ENCODE peak calls at places on chromosome 20, in four cellular contexts. One of them, this sample, is unnamed.

GRCh38 chr20:17358854-17359253 is 132.0 kb downstream of the PCSK2 start:
- DNase-seq in fibroblast of pulmonary artery: no peak
- DNase-seq in breast epithelium: no peak
- DNase-seq in CD4-positive, alpha-beta T cell: no peak
- DNase-seq in this sample: no peak

GRCh38 chr20:6140947-6141346 is 18.1 kb upstream of the FERMT1 start:
- DNase-seq in fibroblast of pulmonary artery: no peak
- DNase-seq in breast epithelium: no peak
- DNase-seq in CD4-positive, alpha-beta T cell: no peak
- DNase-seq in this sample: no peak

GRCh38 chr20:59123011-59123676 is 40.5 kb upstream of the ZNF831 start:
- DNase-seq in fibroblast of pulmonary artery: no peak
- DNase-seq in breast epithelium: no peak
- DNase-seq in CD4-positive, alpha-beta T cell: peak
- DNase-seq in this sample: no peak

GRCh38 chr20:54477134-54477533 is 1.7 kb downstream of the DOK5 start:
- DNase-seq in fibroblast of pulmonary artery: no peak
- DNase-seq in breast epithelium: no peak
- DNase-seq in CD4-positive, alpha-beta T cell: no peak
- DNase-seq in this sample: no peak

GRCh38 chr20:50318709-50319108 is 128.1 kb downstream of the CEBPB start:
- DNase-seq in fibroblast of pulmonary artery: no peak
- DNase-seq in breast epithelium: peak
- DNase-seq in CD4-positive, alpha-beta T cell: no peak
- DNase-seq in this sample: no peak

GRCh38 chr20:38697306-38697705 is 27.0 kb upstream of the SLC32A1 start:
- DNase-seq in fibroblast of pulmonary artery: no peak
- DNase-seq in breast epithelium: no peak
- DNase-seq in CD4-positive, alpha-beta T cell: no peak
- DNase-seq in this sample: no peak

GRCh38 chr20:25484224-25484846 is 76.9 kb downstream of the GINS1 start:
- DNase-seq in fibroblast of pulmonary artery: no peak
- DNase-seq in breast epithelium: peak
- DNase-seq in CD4-positive, alpha-beta T cell: no peak
- DNase-seq in this sample: no peak

GRCh38 chr20:59170406-59171349 is 7.1 kb downstream of the ZNF831 start:
- DNase-seq in fibroblast of pulmonary artery: no peak
- DNase-seq in breast epithelium: no peak
- DNase-seq in CD4-positive, alpha-beta T cell: no peak
- DNase-seq in this sample: no peak

GRCh38 chr20:39013662-39014109 is 51.5 kb downstream of the DHX35 start:
- DNase-seq in fibroblast of pulmonary artery: no peak
- DNase-seq in breast epithelium: no peak
- DNase-seq in CD4-positive, alpha-beta T cell: no peak
- DNase-seq in this sample: no peak

GRCh38 chr20:25220021-25220730 is 24.7 kb downstream of the ENTPD6 start:
- DNase-seq in fibroblast of pulmonary artery: no peak
- DNase-seq in breast epithelium: no peak
- DNase-seq in CD4-positive, alpha-beta T cell: no peak
- DNase-seq in this sample: no peak

GRCh38 chr20:61875996-61876395 is 189.7 kb downstream of the TAF4 start:
- DNase-seq in fibroblast of pulmonary artery: no peak
- DNase-seq in breast epithelium: no peak
- DNase-seq in CD4-positive, alpha-beta T cell: no peak
- DNase-seq in this sample: no peak

GRCh38 chr20:50224553-50225255 is 34.1 kb downstream of the CEBPB start:
- DNase-seq in fibroblast of pulmonary artery: peak
- DNase-seq in breast epithelium: peak
- DNase-seq in CD4-positive, alpha-beta T cell: no peak
- DNase-seq in this sample: no peak

GRCh38 chr20:12989586-12989985 is 19.2 kb upstream of the SPTLC3 start:
- DNase-seq in fibroblast of pulmonary artery: no peak
- DNase-seq in breast epithelium: no peak
- DNase-seq in CD4-positive, alpha-beta T cell: no peak
- DNase-seq in this sample: no peak

GRCh38 chr20:42113236-42113635 is 495.1 kb upstream of the CHD6 start:
- DNase-seq in fibroblast of pulmonary artery: no peak
- DNase-seq in breast epithelium: no peak
- DNase-seq in CD4-positive, alpha-beta T cell: no peak
- DNase-seq in this sample: no peak

GRCh38 chr20:17699931-17700351 is at the start of gene BANF2:
- DNase-seq in fibroblast of pulmonary artery: no peak
- DNase-seq in breast epithelium: no peak
- DNase-seq in CD4-positive, alpha-beta T cell: no peak
- DNase-seq in this sample: no peak

GRCh38 chr20:45945678-45946148 is 11.2 kb downstream of the PCIF1 start:
- DNase-seq in fibroblast of pulmonary artery: no peak
- DNase-seq in breast epithelium: no peak
- DNase-seq in CD4-positive, alpha-beta T cell: no peak
- DNase-seq in this sample: no peak

GRCh38 chr20:14337400-14338171 is at the start of gene FLRT3:
- DNase-seq in fibroblast of pulmonary artery: peak
- DNase-seq in breast epithelium: peak
- DNase-seq in CD4-positive, alpha-beta T cell: no peak
- DNase-seq in this sample: peak

GRCh38 chr20:23766531-23766930 is 15.8 kb upstream of the CST1 start:
- DNase-seq in fibroblast of pulmonary artery: no peak
- DNase-seq in breast epithelium: no peak
- DNase-seq in CD4-positive, alpha-beta T cell: no peak
- DNase-seq in this sample: no peak

GRCh38 chr20:17622086-17622850 is 52.4 kb downstream of the DSTN start:
- DNase-seq in fibroblast of pulmonary artery: no peak
- DNase-seq in breast epithelium: no peak
- DNase-seq in CD4-positive, alpha-beta T cell: peak
- DNase-seq in this sample: no peak

GRCh38 chr20:55649254-55649653 is 356.1 kb downstream of the CBLN4 start:
- DNase-seq in fibroblast of pulmonary artery: no peak
- DNase-seq in breast epithelium: no peak
- DNase-seq in CD4-positive, alpha-beta T cell: no peak
- DNase-seq in this sample: no peak

GRCh38 chr20:6051505-6051904 is 2.4 kb downstream of the LRRN4 start:
- DNase-seq in fibroblast of pulmonary artery: peak
- DNase-seq in breast epithelium: no peak
- DNase-seq in CD4-positive, alpha-beta T cell: no peak
- DNase-seq in this sample: no peak

GRCh38 chr20:20237093-20237959 is 130.6 kb upstream of the INSM1 start:
- DNase-seq in fibroblast of pulmonary artery: peak
- DNase-seq in breast epithelium: peak
- DNase-seq in CD4-positive, alpha-beta T cell: no peak
- DNase-seq in this sample: peak

GRCh38 chr20:38158701-38159325 is 6.3 kb downstream of the TGM2 start:
- DNase-seq in fibroblast of pulmonary artery: peak
- DNase-seq in breast epithelium: no peak
- DNase-seq in CD4-positive, alpha-beta T cell: no peak
- DNase-seq in this sample: no peak

GRCh38 chr20:18005990-18006364 is 37.2 kb downstream of the MGME1 start:
- DNase-seq in fibroblast of pulmonary artery: no peak
- DNase-seq in breast epithelium: no peak
- DNase-seq in CD4-positive, alpha-beta T cell: no peak
- DNase-seq in this sample: no peak

GRCh38 chr20:45174434-45175364 is at the start of gene PI3:
- DNase-seq in fibroblast of pulmonary artery: peak
- DNase-seq in breast epithelium: peak
- DNase-seq in CD4-positive, alpha-beta T cell: no peak
- DNase-seq in this sample: no peak

GRCh38 chr20:25248501-25249172 is 752 bp downstream of the PYGB start:
- DNase-seq in fibroblast of pulmonary artery: peak
- DNase-seq in breast epithelium: peak
- DNase-seq in CD4-positive, alpha-beta T cell: no peak
- DNase-seq in this sample: peak

GRCh38 chr20:15673206-15673605 is 900.0 kb downstream of the KIF16B start:
- DNase-seq in fibroblast of pulmonary artery: peak
- DNase-seq in breast epithelium: no peak
- DNase-seq in CD4-positive, alpha-beta T cell: no peak
- DNase-seq in this sample: no peak

GRCh38 chr20:10369723-10370090 is 64.3 kb downstream of the MKKS start:
- DNase-seq in fibroblast of pulmonary artery: peak
- DNase-seq in breast epithelium: no peak
- DNase-seq in CD4-positive, alpha-beta T cell: no peak
- DNase-seq in this sample: no peak

DNA sequence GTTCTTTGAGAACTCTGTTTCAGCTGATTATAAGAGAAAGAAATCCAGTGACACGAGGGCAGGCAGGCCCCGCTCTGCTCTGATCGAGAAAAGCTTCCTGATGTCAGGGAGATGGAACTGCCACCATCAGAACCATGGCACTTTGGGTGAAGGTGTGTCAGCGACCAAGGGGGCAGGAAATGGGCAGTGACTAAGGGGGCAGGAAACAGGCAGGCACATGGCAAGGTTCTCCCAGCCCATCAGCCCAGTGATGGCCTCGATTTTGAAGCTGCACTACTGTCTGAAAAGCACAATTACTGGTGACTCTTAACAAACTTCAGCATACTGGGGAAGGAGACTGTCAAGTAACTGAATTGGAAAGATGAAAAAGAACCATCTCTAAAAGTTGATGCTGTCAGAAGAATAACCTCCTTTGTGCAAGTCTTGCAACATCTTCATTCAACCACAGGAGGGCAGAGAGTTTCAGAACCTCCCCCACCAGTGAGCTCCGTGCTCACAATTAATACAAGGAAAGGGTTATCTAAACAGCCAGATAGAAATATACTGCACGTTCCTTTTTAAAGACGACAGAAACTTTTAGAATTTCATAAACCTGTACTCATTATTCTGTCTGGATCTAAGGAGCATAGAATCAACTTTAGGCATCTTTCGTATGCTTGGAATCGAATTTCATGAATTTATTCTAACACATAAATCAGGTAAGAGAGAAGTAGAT is 39.1 kb downstream of the TMX4 start:
- DNase-seq in fibroblast of pulmonary artery: peak
- DNase-seq in breast epithelium: no peak
- DNase-seq in CD4-positive, alpha-beta T cell: no peak
- DNase-seq in this sample: no peak
- TF ChIP-seq CTCF in fibroblast of pulmonary artery: peak
- TF ChIP-seq CTCF in breast epithelium: peak
- TF ChIP-seq CTCF in CD4-positive, alpha-beta T cell: peak
- TF ChIP-seq CTCF in this sample: peak

GRCh38 chr20:47544240-47544639 is 42.6 kb downstream of the NCOA3 start:
- DNase-seq in fibroblast of pulmonary artery: peak
- DNase-seq in breast epithelium: no peak
- DNase-seq in CD4-positive, alpha-beta T cell: no peak
- DNase-seq in this sample: no peak

GRCh38 chr20:47546184-47547033 is 44.7 kb downstream of the NCOA3 start:
- DNase-seq in fibroblast of pulmonary artery: peak
- DNase-seq in breast epithelium: no peak
- DNase-seq in CD4-positive, alpha-beta T cell: no peak
- DNase-seq in this sample: no peak

GRCh38 chr20:47545499-47545898 is 43.8 kb downstream of the NCOA3 start:
- DNase-seq in fibroblast of pulmonary artery: no peak
- DNase-seq in breast epithelium: no peak
- DNase-seq in CD4-positive, alpha-beta T cell: no peak
- DNase-seq in this sample: no peak

GRCh38 chr20:47543006-47543431 is 41.3 kb downstream of the NCOA3 start:
- DNase-seq in fibroblast of pulmonary artery: no peak
- DNase-seq in breast epithelium: no peak
- DNase-seq in CD4-positive, alpha-beta T cell: no peak
- DNase-seq in this sample: no peak

GRCh38 chr20:47544852-47545251 is 43.2 kb downstream of the NCOA3 start:
- DNase-seq in fibroblast of pulmonary artery: peak
- DNase-seq in breast epithelium: no peak
- DNase-seq in CD4-positive, alpha-beta T cell: no peak
- DNase-seq in this sample: no peak
- TF ChIP-seq CTCF in fibroblast of pulmonary artery: no peak
- TF ChIP-seq CTCF in breast epithelium: no peak
- TF ChIP-seq CTCF in CD4-positive, alpha-beta T cell: no peak
- TF ChIP-seq CTCF in this sample: no peak

DNA sequence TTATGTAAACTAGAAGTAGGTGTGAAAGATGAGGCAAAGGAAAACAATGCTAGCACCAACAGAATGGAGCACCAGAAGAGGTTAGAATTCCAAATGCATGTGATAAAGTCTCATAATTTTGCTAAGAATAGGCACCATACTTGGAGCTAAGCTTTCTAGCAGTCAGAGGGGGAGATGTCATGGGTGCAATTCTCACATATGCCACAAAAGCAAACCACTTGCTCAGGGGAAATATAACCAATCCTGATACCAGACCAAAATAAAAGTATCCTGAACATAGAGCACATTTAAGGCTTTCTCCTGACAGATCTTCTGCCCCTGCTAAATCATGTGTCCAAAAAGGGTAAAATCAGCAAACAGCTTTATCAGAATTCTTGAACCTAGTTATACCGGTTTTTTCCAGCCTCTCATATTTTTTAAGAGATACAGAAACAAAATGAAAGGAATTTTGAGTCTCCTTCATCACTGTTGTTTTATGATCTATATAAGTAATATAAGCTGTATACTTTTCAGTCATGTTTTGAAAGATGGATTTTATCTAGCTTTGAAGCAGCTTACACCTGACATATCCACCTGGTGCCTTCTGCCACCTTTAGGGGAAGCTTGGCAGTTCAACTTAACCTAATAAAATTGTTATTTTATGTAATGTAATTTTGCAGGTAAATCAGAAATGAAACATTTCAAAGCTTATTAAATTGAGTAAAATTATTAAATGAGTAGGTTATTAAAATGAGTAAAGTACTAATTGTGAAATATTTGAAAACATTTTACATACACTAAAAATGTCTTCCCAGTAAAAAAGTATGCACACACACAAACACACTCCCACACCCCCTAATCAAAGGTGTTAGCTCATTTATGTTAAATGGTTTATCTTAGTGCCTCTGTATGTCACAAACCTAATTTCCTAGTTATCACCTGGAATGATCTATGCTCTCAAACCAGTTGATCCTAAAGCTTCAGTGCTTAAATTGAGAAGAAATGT is 2.8 kb downstream of the SPO11 start:
- DNase-seq in fibroblast of pulmonary artery: no peak
- DNase-seq in breast epithelium: no peak
- DNase-seq in CD4-positive, alpha-beta T cell: no peak
- DNase-seq in this sample: no peak
- TF ChIP-seq CTCF in fibroblast of pulmonary artery: no peak
- TF ChIP-seq CTCF in breast epithelium: peak
- TF ChIP-seq CTCF in CD4-positive, alpha-beta T cell: no peak
- TF ChIP-seq CTCF in this sample: peak

GRCh38 chr20:60857708-60858107 is 394.4 kb upstream of the CDH4 start:
- DNase-seq in fibroblast of pulmonary artery: peak
- DNase-seq in breast epithelium: no peak
- DNase-seq in CD4-positive, alpha-beta T cell: no peak
- DNase-seq in this sample: no peak

GRCh38 chr20:60851826-60852704 is 400.0 kb upstream of the CDH4 start:
- DNase-seq in fibroblast of pulmonary artery: no peak
- DNase-seq in breast epithelium: no peak
- DNase-seq in CD4-positive, alpha-beta T cell: no peak
- DNase-seq in this sample: peak
- TF ChIP-seq CTCF in fibroblast of pulmonary artery: no peak
- TF ChIP-seq CTCF in breast epithelium: no peak
- TF ChIP-seq CTCF in CD4-positive, alpha-beta T cell: no peak
- TF ChIP-seq CTCF in this sample: peak